ENCODE peak calls at places on chromosomes 11 and 22, in four cellular contexts. One of them, this sample, is unnamed.
A peak's percentile ranks its signal among the peaks of the same experiment; 100 is the strongest.

GRCh38 chr11:25453471-25453870 is 878.5 kb upstream of the ANO3 start:
- DNase-seq in fibroblast of lung: no peak
- DNase-seq in right lobe of liver: no peak
- DNase-seq in A549: no peak
- DNase-seq in this sample: no peak

GRCh38 chr11:3158131-3158591 is 6.9 kb downstream of the OSBPL5 start:
- DNase-seq in fibroblast of lung: no peak
- DNase-seq in right lobe of liver: peak; percentile 31
- DNase-seq in A549: no peak
- DNase-seq in this sample: peak; percentile 11

GRCh38 chr22:48639896-48640732 is 1187.6 kb downstream of the BRD1 start:
- DNase-seq in fibroblast of lung: no peak
- DNase-seq in right lobe of liver: no peak
- DNase-seq in A549: no peak
- DNase-seq in this sample: no peak

GRCh38 chr11:120296554-120296953 is 28.5 kb upstream of the TLCD5 start:
- DNase-seq in fibroblast of lung: no peak
- DNase-seq in right lobe of liver: no peak
- DNase-seq in A549: no peak
- DNase-seq in this sample: no peak

GRCh38 chr11:114289779-114290178 is 6.4 kb upstream of the NNMT start:
- DNase-seq in fibroblast of lung: no peak
- DNase-seq in right lobe of liver: no peak
- DNase-seq in A549: no peak
- DNase-seq in this sample: no peak

GRCh38 chr11:72642815-72643511 is 31.3 kb downstream of the PDE2A start:
- DNase-seq in fibroblast of lung: peak; percentile 33
- DNase-seq in right lobe of liver: peak; percentile 74
- DNase-seq in A549: peak; percentile 80
- DNase-seq in this sample: peak; percentile 64

GRCh38 chr11:64224151-64224890 is 1.7 kb downstream of the TRPT1 start:
- DNase-seq in fibroblast of lung: no peak
- DNase-seq in right lobe of liver: peak; percentile 49
- DNase-seq in A549: no peak
- DNase-seq in this sample: no peak

GRCh38 chr11:27241316-27242122 is 121.5 kb downstream of the CCDC34 start:
- DNase-seq in fibroblast of lung: peak; percentile 78
- DNase-seq in right lobe of liver: no peak
- DNase-seq in A549: no peak
- DNase-seq in this sample: no peak

GRCh38 chr11:45879803-45880685 is 5.4 kb upstream of the MAPK8IP1 start:
- DNase-seq in fibroblast of lung: no peak
- DNase-seq in right lobe of liver: no peak
- DNase-seq in A549: no peak
- DNase-seq in this sample: no peak

GRCh38 chr22:50621948-50622722 is 5.8 kb downstream of the ARSA start:
- DNase-seq in fibroblast of lung: no peak
- DNase-seq in right lobe of liver: no peak
- DNase-seq in A549: no peak
- DNase-seq in this sample: no peak

GRCh38 chr11:121591405-121592033 is 138.8 kb upstream of the SORL1-AS1 start:
- DNase-seq in fibroblast of lung: peak; percentile 85
- DNase-seq in right lobe of liver: no peak
- DNase-seq in A549: peak; percentile 50
- DNase-seq in this sample: no peak

GRCh38 chr11:93329936-93330445 is 551 bp upstream of the DEUP1 start:
- DNase-seq in fibroblast of lung: peak; percentile 3
- DNase-seq in right lobe of liver: no peak
- DNase-seq in A549: peak; percentile 2
- DNase-seq in this sample: no peak

GRCh38 chr11:5577101-5577500 is 3.6 kb upstream of the OR52B6 start:
- DNase-seq in fibroblast of lung: no peak
- DNase-seq in right lobe of liver: no peak
- DNase-seq in A549: no peak
- DNase-seq in this sample: no peak

GRCh38 chr11:65261591-65262380 is at the start of gene POLA2:
- DNase-seq in fibroblast of lung: peak; percentile 95
- DNase-seq in right lobe of liver: peak; percentile 96
- DNase-seq in A549: peak; percentile 96
- DNase-seq in this sample: peak; percentile 95

GRCh38 chr11:129740125-129740719 is 75.4 kb upstream of the TMEM45B start:
- DNase-seq in fibroblast of lung: no peak
- DNase-seq in right lobe of liver: no peak
- DNase-seq in A549: no peak
- DNase-seq in this sample: no peak

GRCh38 chr11:6201486-6201885 is 2.5 kb downstream of the OR52W1 start:
- DNase-seq in fibroblast of lung: peak; percentile 2
- DNase-seq in right lobe of liver: no peak
- DNase-seq in A549: no peak
- DNase-seq in this sample: no peak

GRCh38 chr11:123718075-123718868 is 23.2 kb downstream of the ZNF202 start:
- DNase-seq in fibroblast of lung: no peak
- DNase-seq in right lobe of liver: no peak
- DNase-seq in A549: no peak
- DNase-seq in this sample: no peak

GRCh38 chr11:2838091-2838490 is 47.5 kb downstream of the CDKN1C start:
- DNase-seq in fibroblast of lung: no peak
- DNase-seq in right lobe of liver: no peak
- DNase-seq in A549: no peak
- DNase-seq in this sample: no peak

GRCh38 chr11:117823294-117823940 is 1.1 kb downstream of the FXYD2 start:
- DNase-seq in fibroblast of lung: no peak
- DNase-seq in right lobe of liver: peak; percentile 61
- DNase-seq in A549: no peak
- DNase-seq in this sample: no peak

GRCh38 chr11:65606876-65607613 is 7.0 kb downstream of the MAP3K11 start:
- DNase-seq in fibroblast of lung: peak; percentile 93
- DNase-seq in right lobe of liver: no peak
- DNase-seq in A549: peak; percentile 46
- DNase-seq in this sample: peak; percentile 93

GRCh38 chr11:69295995-69296889 is 2.3 kb downstream of the MYEOV start:
- DNase-seq in fibroblast of lung: peak; percentile 92
- DNase-seq in right lobe of liver: peak; percentile 82
- DNase-seq in A549: no peak
- DNase-seq in this sample: peak; percentile 54

GRCh38 chr11:61744609-61745156 is 7.8 kb upstream of the MYRF start:
- DNase-seq in fibroblast of lung: no peak
- DNase-seq in right lobe of liver: no peak
- DNase-seq in A549: no peak
- DNase-seq in this sample: no peak
- H3K4me1 ChIP-seq in fibroblast of lung: no peaks in the 10 kb centered on the region
- H3K4me1 ChIP-seq in right lobe of liver: peaks cover 3% of the 10 kb centered on the region
- H3K4me1 ChIP-seq in A549: peaks cover 11% of the 10 kb centered on the region
- H3K4me1 ChIP-seq in this sample: peaks cover 8% of the 10 kb centered on the region

DNA sequence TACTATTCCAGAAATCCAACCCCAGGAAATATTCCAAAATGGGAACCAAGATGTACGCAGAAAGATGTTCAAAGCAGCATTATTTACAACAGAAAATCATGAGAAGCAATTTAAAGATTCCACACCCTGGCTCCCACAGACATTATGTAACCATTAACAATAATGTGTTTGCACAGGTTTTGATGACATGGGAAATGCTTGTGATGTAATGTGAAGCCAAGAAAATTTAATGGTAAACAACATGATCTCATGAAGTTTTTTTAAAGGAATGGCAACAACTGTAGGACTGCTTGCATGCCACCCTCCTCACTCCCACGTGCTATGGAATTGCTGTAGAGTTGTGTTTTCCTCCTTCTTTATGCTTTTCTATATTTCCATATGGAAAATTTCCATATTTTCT is 20.7 kb downstream of the LRFN4 start:
- DNase-seq in fibroblast of lung: peak; percentile 44
- DNase-seq in right lobe of liver: no peak
- DNase-seq in A549: no peak
- DNase-seq in this sample: no peak
- H3K4me1 ChIP-seq in fibroblast of lung: peaks cover 3% of the 10 kb centered on the region
- H3K4me1 ChIP-seq in right lobe of liver: peaks cover 66% of the 10 kb centered on the region
- H3K4me1 ChIP-seq in A549: peaks cover 64% of the 10 kb centered on the region
- H3K4me1 ChIP-seq in this sample: peaks cover 7% of the 10 kb centered on the region

GRCh38 chr11:19907008-19907579 is 194.5 kb downstream of the NAV2 start:
- DNase-seq in fibroblast of lung: no peak
- DNase-seq in right lobe of liver: no peak
- DNase-seq in A549: no peak
- DNase-seq in this sample: no peak

GRCh38 chr11:19905280-19905853 is 192.7 kb downstream of the NAV2 start:
- DNase-seq in fibroblast of lung: peak; percentile 70
- DNase-seq in right lobe of liver: no peak
- DNase-seq in A549: peak; percentile 61
- DNase-seq in this sample: no peak

GRCh38 chr11:19910931-19911330 is 198.3 kb downstream of the NAV2 start:
- DNase-seq in fibroblast of lung: no peak
- DNase-seq in right lobe of liver: no peak
- DNase-seq in A549: no peak
- DNase-seq in this sample: no peak

GRCh38 chr11:19906126-19906525 is 193.5 kb downstream of the NAV2 start:
- DNase-seq in fibroblast of lung: no peak
- DNase-seq in right lobe of liver: no peak
- DNase-seq in A549: no peak
- DNase-seq in this sample: no peak

GRCh38 chr11:19907839-19908238 is 195.2 kb downstream of the NAV2 start:
- DNase-seq in fibroblast of lung: no peak
- DNase-seq in right lobe of liver: no peak
- DNase-seq in A549: no peak
- DNase-seq in this sample: no peak
- H3K4me1 ChIP-seq in fibroblast of lung: peaks cover 13% of the 10 kb centered on the region
- H3K4me1 ChIP-seq in right lobe of liver: peaks cover 48% of the 10 kb centered on the region
- H3K4me1 ChIP-seq in A549: peaks cover 4% of the 10 kb centered on the region
- H3K4me1 ChIP-seq in this sample: peaks cover 36% of the 10 kb centered on the region

GRCh38 chr11:17389205-17389956 is 922 bp upstream of the KCNJ11 start:
- DNase-seq in fibroblast of lung: peak; percentile 19
- DNase-seq in right lobe of liver: peak; percentile 85
- DNase-seq in A549: peak; percentile 76
- DNase-seq in this sample: peak; percentile 78
- H3K4me1 ChIP-seq in fibroblast of lung: no peaks in the 10 kb centered on the region
- H3K4me1 ChIP-seq in right lobe of liver: no peaks in the 10 kb centered on the region
- H3K4me1 ChIP-seq in A549: peaks cover 3% of the 10 kb centered on the region
- H3K4me1 ChIP-seq in this sample: peaks cover 40% of the 10 kb centered on the region

GRCh38 chr22:30252411-30253204 is 6.0 kb upstream of the LIF start:
- DNase-seq in fibroblast of lung: no peak
- DNase-seq in right lobe of liver: no peak
- DNase-seq in A549: no peak
- DNase-seq in this sample: no peak
- H3K4me1 ChIP-seq in fibroblast of lung: peaks cover 45% of the 10 kb centered on the region
- H3K4me1 ChIP-seq in right lobe of liver: no peaks in the 10 kb centered on the region
- H3K4me1 ChIP-seq in A549: peaks cover 77% of the 10 kb centered on the region
- H3K4me1 ChIP-seq in this sample: peaks cover 37% of the 10 kb centered on the region

GRCh38 chr11:15622231-15622890 is 507.6 kb downstream of the INSC start:
- DNase-seq in fibroblast of lung: no peak
- DNase-seq in right lobe of liver: no peak
- DNase-seq in A549: no peak
- DNase-seq in this sample: no peak
- H3K4me1 ChIP-seq in fibroblast of lung: no peaks in the 10 kb centered on the region
- H3K4me1 ChIP-seq in right lobe of liver: no peaks in the 10 kb centered on the region
- H3K4me1 ChIP-seq in A549: no peaks in the 10 kb centered on the region
- H3K4me1 ChIP-seq in this sample: no peaks in the 10 kb centered on the region

DNA sequence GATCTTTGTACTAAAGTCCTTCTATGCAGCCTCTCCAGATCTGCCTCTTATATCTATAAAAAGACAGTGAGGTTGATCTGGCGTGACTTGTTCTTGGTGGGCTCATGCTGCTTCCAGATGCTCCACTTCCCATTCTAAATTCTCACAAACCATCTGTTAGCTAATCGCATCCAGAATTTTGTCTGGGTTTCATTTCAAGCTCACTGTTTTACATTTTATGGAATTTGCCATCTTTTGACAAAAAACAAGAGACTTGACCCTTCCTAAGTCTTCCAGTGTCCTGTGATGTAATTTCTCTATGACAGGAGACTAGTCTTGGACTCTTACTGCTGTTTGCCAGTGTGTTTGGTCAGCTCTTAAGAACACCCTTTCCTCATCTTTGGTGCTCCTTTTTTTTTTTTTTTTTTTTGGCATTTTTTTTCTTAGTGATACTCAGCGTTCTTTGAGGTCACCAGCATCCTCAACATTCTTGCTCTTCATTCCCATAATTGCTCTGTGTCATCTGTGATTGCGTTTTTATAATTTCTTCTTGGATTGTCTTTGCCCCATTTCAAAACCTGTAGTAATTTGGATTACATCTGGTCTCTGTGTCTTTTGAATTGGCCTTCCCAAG is 23.1 kb downstream of the CRKL start:
- DNase-seq in fibroblast of lung: no peak
- DNase-seq in right lobe of liver: no peak
- DNase-seq in A549: no peak
- DNase-seq in this sample: no peak
- H3K4me1 ChIP-seq in fibroblast of lung: peaks cover 3% of the 10 kb centered on the region
- H3K4me1 ChIP-seq in right lobe of liver: peaks cover 60% of the 10 kb centered on the region
- H3K4me1 ChIP-seq in A549: peaks cover 22% of the 10 kb centered on the region
- H3K4me1 ChIP-seq in this sample: peaks cover 75% of the 10 kb centered on the region

GRCh38 chr11:29712616-29713015 is 304.2 kb downstream of the KCNA4 start:
- DNase-seq in fibroblast of lung: no peak
- DNase-seq in right lobe of liver: no peak
- DNase-seq in A549: no peak
- DNase-seq in this sample: no peak
- H3K4me1 ChIP-seq in fibroblast of lung: no peaks in the 10 kb centered on the region
- H3K4me1 ChIP-seq in right lobe of liver: no peaks in the 10 kb centered on the region
- H3K4me1 ChIP-seq in A549: no peaks in the 10 kb centered on the region
- H3K4me1 ChIP-seq in this sample: peaks cover 18% of the 10 kb centered on the region

DNA sequence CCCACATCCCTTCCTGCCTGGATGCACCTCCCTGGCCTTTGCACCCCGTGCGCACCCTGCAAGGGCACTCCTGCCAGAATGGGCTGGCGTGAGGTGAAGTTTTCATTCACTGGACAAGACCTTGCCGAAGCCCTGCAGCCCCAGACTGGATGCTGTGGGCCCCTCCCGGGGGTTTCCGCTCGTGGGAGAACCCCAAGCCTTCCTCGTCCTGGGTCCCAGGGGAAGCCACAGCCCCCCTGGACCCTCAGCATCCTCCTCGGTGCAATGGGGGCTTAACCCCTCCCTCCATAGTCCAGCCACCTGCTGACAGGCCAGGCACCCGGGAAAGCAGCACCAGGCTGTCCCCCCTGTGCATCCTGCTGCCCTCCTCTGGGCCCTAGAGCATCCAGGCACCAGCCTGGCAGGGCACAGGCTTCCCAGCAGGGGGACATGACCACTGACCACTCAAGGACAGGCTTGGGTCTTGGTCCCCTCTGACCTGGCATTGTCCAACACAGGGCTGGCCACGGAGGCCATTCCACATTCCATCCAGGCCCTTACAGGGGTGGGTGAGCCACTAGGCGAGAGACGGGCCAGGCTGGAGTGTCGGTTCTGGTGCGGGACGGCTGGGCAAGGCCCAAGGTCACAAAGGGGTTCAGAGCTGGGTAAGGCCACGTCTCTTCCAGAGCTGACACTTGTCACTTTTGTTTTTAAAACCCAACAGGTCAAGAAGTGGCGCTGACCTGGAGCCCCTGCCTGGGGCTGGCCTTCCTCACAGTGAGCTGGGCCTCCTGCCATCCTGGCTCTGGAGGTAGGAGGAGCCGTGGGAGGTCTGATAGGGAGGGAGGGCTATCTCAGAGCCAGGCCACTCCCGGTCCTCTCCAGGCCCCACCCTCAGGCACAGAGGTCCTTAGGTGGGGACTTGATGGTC is 41.5 kb upstream of the PPARA start:
- DNase-seq in fibroblast of lung: no peak
- DNase-seq in right lobe of liver: peak; percentile 83
- DNase-seq in A549: no peak
- DNase-seq in this sample: peak; percentile 68
- H3K4me1 ChIP-seq in fibroblast of lung: peaks cover 79% of the 10 kb centered on the region
- H3K4me1 ChIP-seq in right lobe of liver: peaks cover 61% of the 10 kb centered on the region
- H3K4me1 ChIP-seq in A549: peaks cover 99% of the 10 kb centered on the region
- H3K4me1 ChIP-seq in this sample: peaks cover 100% of the 10 kb centered on the region

This sample was measured in left ventricle myocardium inferior.